ENCODE peak calls at places on chromosomes 5 and 9, in six cellular contexts. S, U, M, T, I and F are unnamed samples.

GRCh38 chr9:17627641-17628040 is 48.8 kb downstream of the SH3GL2 start:
- DNase-seq in S (no peak), U (no peak), M (no peak), T (no peak), I (no peak), F (no peak)

GRCh38 chr9:91214086-91214485 is 147.6 kb downstream of the AUH start:
- DNase-seq in S (no peak), U (no peak), M (peak; percentile 61), T (no peak), I (no peak), F (no peak)

GRCh38 chr5:56910123-56910951 is 941 bp downstream of the SETD9 start:
- DNase-seq in S (peak; percentile 7), U (peak; percentile 39), M (no peak), T (peak; percentile 91), I (no peak), F (peak; percentile 80)

GRCh38 chr9:130766904-130767262 is 68.2 kb upstream of the ABL1 start:
- DNase-seq in S (no peak), U (no peak), M (no peak), T (peak; percentile 25), I (no peak), F (no peak)

GRCh38 chr5:57209316-57210040 is 35.6 kb downstream of the GPBP1 start:
- DNase-seq in S (no peak), U (no peak), M (no peak), T (peak; percentile 31), I (no peak), F (peak; percentile 54)

GRCh38 chr5:79800979-79801827 is 111.6 kb downstream of the CMYA5 start:
- DNase-seq in S (no peak), U (no peak), M (peak; percentile 10), T (peak; percentile 17), I (no peak), F (peak; percentile 35)

GRCh38 chr5:171415115-171415730 is 4.2 kb upstream of the FGF18 start:
- DNase-seq in S (no peak), U (no peak), M (peak; percentile 52), T (no peak), I (no peak), F (peak; percentile 28)

GRCh38 chr5:143279698-143280097 is 123.8 kb downstream of the NR3C1 start:
- DNase-seq in S (no peak), U (no peak), M (no peak), T (no peak), I (no peak), F (no peak)

GRCh38 chr5:94976863-94977262 is 308.0 kb downstream of the MCTP1 start:
- DNase-seq in S (no peak), U (no peak), M (no peak), T (no peak), I (no peak), F (no peak)